ENCODE peak calls at places on chromosomes 4 and X, in five cellular contexts. T, P, L, S and K are unnamed samples.
A peak's percentile ranks its signal among the peaks of the same experiment; 100 is the strongest.

GRCh38 chr4:54090804-54091623 is 8.9 kb upstream of the GSX2 start:
- DNase-seq in T (peak; percentile 38), P (no peak), L (no peak), S (no peak), K (peak; percentile 77)

GRCh38 chr4:180052629-180053028 is 2190.6 kb upstream of the TENM3 start:
- DNase-seq in L (no peak), S (no peak), P (no peak), T (no peak), K (no peak)

GRCh38 chr4:162523171-162523570 is 359.4 kb upstream of the FSTL5 start:
- DNase-seq in L (no peak), S (no peak), T (no peak), P (no peak), K (no peak)

GRCh38 chr4:108118505-108118904 is 50.2 kb downstream of the LEF1 start:
- DNase-seq in S (no peak), T (peak; percentile 43), L (peak; percentile 66), P (peak; percentile 44), K (no peak)

GRCh38 chrX:96183843-96184242 is 500.8 kb upstream of the DIAPH2 start:
- DNase-seq in T (no peak), S (no peak), P (no peak), L (no peak), K (no peak)

GRCh38 chrX:10457092-10457491 is 163.3 kb downstream of the MID1 start:
- DNase-seq in T (no peak), L (no peak), P (no peak), S (no peak), K (no peak)

GRCh38 chrX:80751456-80751855 is 58.2 kb downstream of the BRWD3 start:
- DNase-seq in P (no peak), L (no peak), T (no peak), S (no peak), K (no peak)

GRCh38 chr4:138650917-138651564 is 364.5 kb upstream of the NOCT start:
- DNase-seq in S (no peak), L (no peak), P (peak; percentile 18), T (no peak), K (no peak)

GRCh38 chr4:37864786-37865185 is 26.1 kb upstream of the TBC1D1 start:
- DNase-seq in S (no peak), P (no peak), L (no peak), T (no peak), K (no peak)

GRCh38 chr4:128582319-128582948 is 227.1 kb upstream of the JADE1 start:
- DNase-seq in L (no peak), T (no peak), S (no peak), P (peak; percentile 58), K (no peak)

GRCh38 chr4:86894465-86894864 is 2.2 kb upstream of the C4orf36 start:
- DNase-seq in P (peak; percentile 19), L (no peak), S (no peak), T (no peak), K (no peak)

GRCh38 chr4:167111622-167112021 is 122.7 kb downstream of the SPOCK3 start:
- DNase-seq in S (no peak), T (no peak), P (no peak), L (no peak), K (no peak)

GRCh38 chr4:139961344-139961948 is 192.5 kb downstream of the MAML3 start:
- DNase-seq in P (no peak), T (no peak), S (no peak), L (no peak), K (no peak)

GRCh38 chrX:19630776-19631707 is 115.7 kb upstream of the MAP3K15 start:
- DNase-seq in T (no peak), P (no peak), S (no peak), L (no peak), K (no peak)

GRCh38 chr4:16484711-16485110 is 258.4 kb upstream of the TAPT1 start:
- DNase-seq in S (no peak), L (no peak), P (no peak), T (no peak), K (no peak)

GRCh38 chr4:183840311-183840710 is 64.8 kb upstream of the STOX2 start:
- DNase-seq in L (peak; percentile 5), S (peak; percentile 86), P (peak; percentile 78), T (peak; percentile 60), K (peak; percentile 77)

GRCh38 chrX:1520350-1520749 is 16.6 kb downstream of the P2RY8 start:
- DNase-seq in P (no peak), L (no peak), T (no peak), S (no peak), K (no peak)

GRCh38 chr4:77819836-77820679 is 890 bp upstream of the CNOT6L start:
- DNase-seq in P (peak; percentile 94), S (peak; percentile 94), L (peak; percentile 37), T (peak; percentile 52), K (peak; percentile 94)

GRCh38 chr4:53785996-53786395 is 194.7 kb upstream of the LNX1 start:
- DNase-seq in S (no peak), L (no peak), T (no peak), P (no peak), K (no peak)

GRCh38 chrX:12065251-12065650 is 73.0 kb upstream of the FRMPD4 start:
- DNase-seq in L (no peak), T (no peak), S (peak; percentile 41), P (peak; percentile 5), K (no peak)

GRCh38 chr4:170230242-170230641 is 140.5 kb upstream of the AADAT start:
- DNase-seq in P (no peak), L (no peak), S (no peak), T (no peak), K (no peak)

GRCh38 chrX:30141966-30142365 is 73.4 kb upstream of the MAGEB2 start:
- DNase-seq in P (peak; percentile 55), S (no peak), T (peak; percentile 27), L (no peak), K (peak; percentile 37)

GRCh38 chr4:105088110-105088879 is 58.4 kb upstream of the TET2 start:
- DNase-seq in P (no peak), S (no peak), T (no peak), L (no peak), K (no peak)

GRCh38 chr4:142242156-142242555 is 603.9 kb downstream of the INPP4B start:
- DNase-seq in P (no peak), L (no peak), S (no peak), T (no peak), K (no peak)

GRCh38 chr4:56477192-56477706 is 9.8 kb downstream of the SRP72 start:
- DNase-seq in T (no peak), P (peak; percentile 45), L (no peak), S (no peak), K (no peak)

GRCh38 chr4:56480691-56481090 is 13.3 kb downstream of the SRP72 start:
- DNase-seq in P (no peak), S (no peak), L (no peak), T (no peak), K (no peak)

DNA sequence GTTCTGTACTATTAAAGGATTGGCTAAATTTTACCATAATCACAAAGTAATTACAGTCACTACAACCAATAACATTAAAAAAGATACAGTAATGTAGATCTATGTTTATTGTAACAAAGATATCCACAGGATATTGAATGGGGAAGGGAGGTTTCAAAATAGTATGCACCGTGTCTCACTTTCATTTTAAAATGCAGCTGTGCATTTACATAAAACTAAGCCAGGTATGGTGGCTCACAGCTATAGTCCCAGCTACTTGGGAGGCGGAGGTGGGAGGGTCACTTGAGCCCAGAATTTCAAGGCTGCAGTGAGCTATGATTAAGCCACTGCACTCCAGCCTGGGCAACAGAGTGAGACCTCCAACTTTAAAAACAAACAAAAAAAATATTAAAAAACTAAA is 8.5 kb downstream of the SRP72 start:
- DNase-seq in L (no peak), T (no peak), S (no peak), P (no peak), K (no peak)
- H3K4me2 ChIP-seq in L (peak overlapping the region; percentile 64), T (no peak overlapping the region), S (no peak overlapping the region), P (no peak overlapping the region), K (no peak overlapping the region)

GRCh38 chr4:112944006-112944405 is 105.4 kb upstream of the ANK2 start:
- DNase-seq in S (no peak), L (no peak), T (no peak), P (no peak), K (peak; percentile 28)

GRCh38 chr4:112942077-112942476 is 107.4 kb upstream of the ANK2 start:
- DNase-seq in S (no peak), L (no peak), P (no peak), T (no peak), K (no peak)

GRCh38 chr4:112939901-112940300 is 109.6 kb upstream of the ANK2 start:
- DNase-seq in L (no peak), T (no peak), S (no peak), P (no peak), K (no peak)

GRCh38 chr4:112938461-112939058 is 110.9 kb upstream of the ANK2 start:
- DNase-seq in T (peak; percentile 14), S (no peak), L (no peak), P (peak; percentile 7), K (peak; percentile 38)

DNA sequence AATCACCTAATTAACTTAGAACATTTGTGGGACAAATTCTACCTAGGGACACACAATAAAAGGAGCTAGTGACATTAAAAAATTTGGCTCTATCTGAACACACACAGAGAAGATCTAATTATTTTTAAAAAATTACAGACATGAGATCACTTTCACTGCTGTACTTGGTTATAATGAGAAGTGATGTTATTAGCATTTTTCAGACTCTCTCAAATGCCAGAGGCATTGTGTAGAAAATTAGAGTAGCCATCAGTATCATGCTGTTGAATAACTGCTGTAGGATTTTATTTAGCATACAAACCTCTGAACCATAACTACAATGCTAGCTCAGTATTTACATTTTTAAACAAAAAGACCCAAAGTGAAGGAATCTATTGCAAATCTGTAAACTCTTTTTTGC is 109.1 kb upstream of the ANK2 start:
- DNase-seq in L (no peak), P (no peak), T (no peak), S (no peak), K (peak; percentile 17)
- TF ChIP-seq GABPA in L (no peak), P (no peak), T (no peak), S (no peak), K (no peak)

GRCh38 chr4:83362492-83363329 is 28.1 kb upstream of the HPSE start:
- DNase-seq in T (peak; percentile 96), L (no peak), S (no peak), P (peak; percentile 38), K (peak; percentile 10)
- TF ChIP-seq MAX in T (no peak), L (no peak), S (no peak), P (no peak), K (no peak)

GRCh38 chr4:123952530-123953274 is 556.1 kb downstream of the SPRY1 start:
- DNase-seq in L (no peak), T (no peak), S (no peak), P (no peak), K (no peak)
- H3K4me2 ChIP-seq in L (no peak overlapping the region), T (no peak overlapping the region), S (no peak overlapping the region), P (no peak overlapping the region), K (no peak overlapping the region)

DNA sequence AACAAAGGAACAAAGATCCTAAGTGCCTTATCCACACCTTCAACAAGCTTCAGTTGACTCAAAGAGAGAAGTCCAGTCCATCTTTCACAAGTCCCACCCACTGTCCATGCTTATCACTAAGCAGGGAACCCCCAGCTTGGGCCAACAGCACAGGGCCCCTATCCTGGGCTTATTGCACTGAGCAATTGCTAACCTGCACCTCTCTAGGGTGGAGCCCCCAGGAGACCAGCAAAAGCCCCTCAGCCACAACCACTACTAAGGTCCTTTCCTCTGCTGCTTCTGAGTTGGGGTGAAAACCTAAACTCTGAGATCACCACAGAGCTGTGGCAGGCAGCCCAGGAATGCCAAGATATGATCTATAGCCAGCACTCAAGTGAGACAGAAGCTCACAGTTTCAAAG is 96.7 kb upstream of the PBDC1 start:
- DNase-seq in T (no peak), P (no peak), S (no peak), L (no peak), K (no peak)
- TF ChIP-seq GABPA in T (no peak), P (no peak), S (no peak), L (no peak), K (no peak)

GRCh38 chrX:113202601-113203000 is 362.0 kb upstream of the AMOT start:
- DNase-seq in S (no peak), T (no peak), L (no peak), P (no peak), K (no peak)
- TF ChIP-seq MAX in S (no peak), T (no peak), L (no peak), P (no peak), K (no peak)